ENCODE peak calls at places on chromosomes 7 and 10, in eight cellular contexts. I is A549, L is left lung, M is sigmoid colon, B is mammary epithelial cell, W is cardiac muscle cell, P is psoas muscle, Y is body of pancreas. D is an unnamed sample.

GRCh38 chr10:79438021-79438698 is 7.3 kb downstream of the ZCCHC24 start:
- DNase-seq in B (no peak), L (no peak), Y (no peak), I (no peak), M (peak), W (no peak), P (no peak), D (no peak)

GRCh38 chr7:150986099-150986512 is 4.7 kb upstream of the NOS3 start:
- DNase-seq in B (peak), P (peak), Y (peak), I (peak), L (peak), W (peak), M (no peak), D (no peak)

GRCh38 chr7:30842542-30843451 is 68.9 kb upstream of the AQP1 start:
- DNase-seq in W (no peak), M (no peak), Y (no peak), I (no peak), B (no peak), L (no peak), P (no peak), D (no peak)

GRCh38 chr10:137031-137430 is 1.8 kb downstream of the ZMYND11 start:
- DNase-seq in W (peak), B (peak), M (no peak), Y (no peak), L (no peak), P (no peak), I (peak), D (no peak)

GRCh38 chr10:101140950-101141621 is 10.0 kb downstream of the TLX1 start:
- DNase-seq in L (no peak), P (no peak), Y (no peak), M (peak), I (no peak), W (no peak), B (no peak), D (no peak)

GRCh38 chr10:23375366-23375765 is 30.8 kb upstream of the C10orf67 start:
- DNase-seq in B (peak), L (no peak), M (no peak), Y (no peak), P (no peak), I (no peak), W (no peak), D (no peak)

GRCh38 chr7:137681657-137682562 is 164.9 kb downstream of the DGKI start:
- DNase-seq in Y (no peak), W (no peak), L (no peak), I (no peak), B (peak), M (no peak), P (no peak), D (peak)

GRCh38 chr7:156968183-156968582 is 18.7 kb downstream of the NOM1 start:
- DNase-seq in Y (no peak), M (no peak), I (no peak), L (no peak), W (no peak), B (no peak), P (no peak), D (no peak)

GRCh38 chr7:133859871-133860427 is 267.2 kb upstream of the LRGUK start:
- DNase-seq in P (no peak), M (no peak), L (no peak), I (no peak), B (no peak), Y (no peak), W (peak), D (no peak)

GRCh38 chr7:91079491-91079890 is 184.7 kb upstream of the FZD1 start:
- DNase-seq in B (no peak), I (no peak), L (no peak), W (no peak), Y (no peak), P (no peak), M (no peak), D (peak)

GRCh38 chr7:17679427-17679826 is 260.9 kb downstream of the SNX13 start:
- DNase-seq in B (no peak), W (no peak), L (no peak), M (peak), I (no peak), P (peak), Y (no peak), D (no peak)

GRCh38 chr7:601573-602340 is 82.1 kb upstream of the PDGFA start:
- DNase-seq in P (peak), B (no peak), M (peak), L (peak), W (no peak), I (no peak), Y (no peak), D (no peak)

GRCh38 chr7:16940777-16941176 is 59.0 kb upstream of the AGR3 start:
- DNase-seq in M (no peak), I (no peak), Y (no peak), P (no peak), W (no peak), B (no peak), L (no peak), D (no peak)

GRCh38 chr7:42993038-42993437 is 60.9 kb downstream of the MRPL32 start:
- DNase-seq in B (no peak), Y (no peak), P (no peak), M (no peak), I (no peak), L (no peak), W (no peak), D (peak)

GRCh38 chr10:102267748-102268147 is 22.4 kb downstream of the GBF1 start:
- DNase-seq in W (no peak), B (peak), L (no peak), I (no peak), Y (no peak), M (no peak), P (no peak), D (no peak)

GRCh38 chr10:94212876-94213595 is 149.7 kb downstream of the NOC3L start:
- DNase-seq in W (no peak), I (no peak), M (peak), Y (no peak), P (peak), L (no peak), B (no peak), D (no peak)

GRCh38 chr10:58741673-58742072 is 229.0 kb downstream of the BICC1 start:
- DNase-seq in L (no peak), Y (no peak), B (no peak), P (no peak), I (no peak), W (no peak), M (no peak), D (no peak)

GRCh38 chr10:115936926-115937755 is 335.9 kb downstream of the GFRA1 start:
- DNase-seq in Y (no peak), L (no peak), P (no peak), B (peak), I (no peak), M (no peak), W (no peak), D (no peak)

GRCh38 chr7:99028261-99028971 is 115.5 kb downstream of the SMURF1 start:
- DNase-seq in Y (no peak), L (no peak), B (no peak), P (no peak), I (no peak), W (no peak), M (peak), D (no peak)

GRCh38 chr7:107387077-107387476 is 82.8 kb upstream of the GPR22 start:
- DNase-seq in I (no peak), P (peak), W (peak), L (peak), M (no peak), B (no peak), Y (no peak), D (peak)

GRCh38 chr7:55247466-55247865 is 117.7 kb upstream of the LANCL2 start:
- DNase-seq in P (no peak), B (no peak), M (no peak), Y (no peak), W (no peak), L (no peak), I (no peak), D (no peak)

GRCh38 chr7:47724335-47724982 is 142.5 kb upstream of the TNS3 start:
- DNase-seq in B (peak), M (no peak), P (no peak), W (peak), I (no peak), Y (no peak), L (no peak), D (peak)

GRCh38 chr10:99520804-99521473 is 11.8 kb upstream of the NKX2-3 start:
- DNase-seq in L (no peak), I (no peak), Y (no peak), M (no peak), W (no peak), P (no peak), B (no peak), D (no peak)

GRCh38 chr10:99522511-99523250 is 10.1 kb upstream of the NKX2-3 start:
- DNase-seq in P (no peak), L (no peak), M (peak), I (no peak), W (no peak), Y (no peak), B (no peak), D (no peak)

GRCh38 chr10:99523251-99523773 is 9.4 kb upstream of the NKX2-3 start:
- DNase-seq in B (no peak), P (no peak), W (peak), L (no peak), I (no peak), M (peak), Y (no peak), D (no peak)

GRCh38 chr10:99521474-99522077 is 11.2 kb upstream of the NKX2-3 start:
- DNase-seq in B (no peak), M (peak), L (no peak), I (no peak), Y (no peak), P (no peak), W (no peak), D (no peak)

DNA sequence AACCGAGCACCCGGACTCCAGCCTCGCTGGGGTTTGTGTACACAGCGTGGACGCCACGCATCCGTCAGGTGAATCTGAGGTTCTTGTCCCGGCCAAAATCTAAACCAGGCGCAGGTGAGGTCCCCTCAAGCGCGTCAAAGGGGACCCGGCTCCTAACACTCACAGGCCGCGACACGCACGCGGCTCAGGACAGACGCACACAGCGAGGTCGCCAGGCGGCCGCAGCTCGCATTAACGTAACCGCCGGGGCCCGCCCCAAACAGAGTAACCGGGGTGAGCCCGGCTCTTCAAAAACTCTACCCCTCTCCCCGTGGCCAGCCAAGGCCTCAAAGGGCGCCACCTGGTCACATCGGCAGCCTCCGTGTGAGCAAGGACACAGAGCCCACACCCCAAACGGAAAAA is 10.7 kb upstream of the NKX2-3 start:
- DNase-seq in Y (no peak), L (no peak), M (peak), I (no peak), P (no peak), B (no peak), W (no peak), D (no peak)
- H3K4me3 ChIP-seq in Y (no peak), L (no peak), M (peak), I (no peak), P (no peak), B (no peak), W (no peak), D (no peak)

GRCh38 chr7:50628469-50629084 is 63.4 kb upstream of the DDC start:
- DNase-seq in Y (no peak), W (peak), M (no peak), L (no peak), B (no peak), I (no peak), P (no peak), D (no peak)
- TF ChIP-seq CTCF in Y (no peak), W (no peak), M (no peak), L (no peak), B (no peak), I (no peak), P (peak), D (no peak)

DNA sequence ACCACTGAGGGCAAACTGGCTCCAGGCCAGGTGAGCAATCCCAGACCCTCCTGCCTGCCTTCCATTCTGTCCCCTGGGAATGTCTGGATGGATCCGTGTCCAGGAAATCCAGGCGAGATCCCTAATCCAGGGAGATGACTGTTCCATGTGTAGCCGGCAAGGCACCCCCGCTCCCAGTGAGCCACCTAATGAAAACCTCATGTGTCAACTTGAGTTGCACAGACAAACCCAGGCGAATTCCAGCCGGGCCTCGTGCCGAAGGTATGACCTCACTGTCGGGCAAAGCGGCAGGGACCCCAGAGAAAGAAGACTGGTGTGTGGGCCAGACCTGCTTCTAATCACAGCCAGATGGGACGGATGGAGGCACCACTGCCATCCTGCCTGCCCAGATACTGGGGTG is 313.3 kb downstream of the CALN1 start:
- DNase-seq in Y (peak), L (no peak), I (no peak), P (no peak), M (peak), B (no peak), W (no peak), D (no peak)
- H3K4me3 ChIP-seq in Y (no peak), L (no peak), I (no peak), P (no peak), M (no peak), B (no peak), W (no peak), D (no peak)

GRCh38 chr10:126969310-126969709 is 64.1 kb downstream of the DOCK1 start:
- DNase-seq in W (no peak), P (no peak), B (peak), L (no peak), M (no peak), I (peak), Y (no peak), D (no peak)
- TF ChIP-seq CTCF in W (peak), P (no peak), B (peak), L (no peak), M (no peak), I (peak), Y (peak), D (peak)

DNA sequence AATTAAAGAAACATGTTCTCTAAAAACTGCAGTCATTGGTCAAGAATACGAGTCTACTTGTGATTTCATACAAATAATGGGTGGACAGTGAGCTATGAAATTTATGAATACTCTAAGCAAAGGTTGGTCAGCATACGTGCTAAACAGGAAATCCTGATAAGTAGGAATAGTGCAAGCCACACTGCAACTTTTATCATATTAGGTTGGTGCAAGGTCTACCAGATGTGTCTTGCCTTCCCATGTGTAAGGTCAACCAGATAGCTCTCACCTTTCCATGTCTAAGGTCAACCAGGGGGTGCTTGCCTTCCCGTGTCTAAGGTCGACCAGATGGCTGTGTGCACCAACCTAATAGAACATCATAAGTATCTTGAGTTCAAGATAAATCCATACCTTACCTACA is 2.0 kb upstream of the ITGB1 start:
- DNase-seq in B (peak), L (no peak), Y (no peak), M (no peak), P (no peak), W (no peak), I (no peak), D (no peak)
- H3K4me3 ChIP-seq in B (no peak), L (no peak), Y (no peak), M (peak), P (peak), W (peak), I (peak), D (peak)

GRCh38 chr10:28302668-28303488 is at the start of gene MPP7:
- DNase-seq in Y (peak), W (peak), M (peak), I (peak), L (peak), B (peak), P (peak), D (peak)
- TF ChIP-seq CTCF in Y (peak), W (peak), M (no peak), I (peak), L (peak), B (no peak), P (peak), D (peak)

DNA sequence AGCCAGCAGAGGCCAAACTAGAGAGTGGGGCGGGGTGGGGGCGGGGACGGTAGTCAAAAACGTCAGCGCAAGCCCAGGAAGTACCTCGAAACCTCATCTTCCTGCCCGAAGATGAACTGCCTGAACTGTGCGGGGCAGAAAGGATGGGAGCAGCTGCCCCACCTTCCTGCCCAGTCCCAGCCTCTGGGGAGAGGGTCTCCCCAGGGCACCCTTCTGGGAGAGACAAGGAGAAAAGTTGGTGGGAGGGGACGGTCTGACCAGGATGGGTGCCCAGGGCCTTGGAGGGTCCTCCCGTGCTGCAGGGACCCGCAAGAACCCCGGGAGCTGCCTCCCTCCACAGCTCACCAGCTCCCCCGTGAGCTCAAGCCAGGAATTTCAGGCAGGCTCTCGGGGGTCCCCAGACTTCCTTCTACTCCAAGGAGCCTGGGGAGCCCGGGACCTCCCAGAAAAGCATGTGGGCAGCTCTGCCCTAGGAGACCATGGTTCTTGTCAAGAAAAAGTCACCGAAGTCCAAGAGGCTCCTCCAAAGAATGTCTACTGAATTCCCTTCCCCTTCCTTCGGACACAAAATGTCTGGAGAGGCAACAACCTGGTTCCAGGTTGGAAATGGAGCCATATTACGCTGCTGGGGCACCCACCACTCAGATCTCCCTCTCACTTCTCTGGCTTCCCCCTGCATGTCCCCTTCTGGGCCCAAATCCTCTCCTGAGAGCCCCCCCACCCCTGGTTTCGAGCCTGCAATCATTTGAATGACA is 52.8 kb downstream of the RGS10 start:
- DNase-seq in L (peak), P (peak), B (peak), W (peak), M (peak), I (peak), Y (no peak), D (no peak)
- H3K4me3 ChIP-seq in L (no peak), P (peak), B (peak), W (peak), M (peak), I (peak), Y (no peak), D (peak)

D was measured in astrocyte of the cerebellum.